ENCODE peak calls at places on chromosomes 6 and 20, in nine cellular contexts. T, M, J, L, U, Y, A, C and K are unnamed samples.

GRCh38 chr6:15621203-15622044 is 41.4 kb downstream of the DTNBP1 start:
- DNase-seq in A (peak), Y (peak), J (no peak), C (no peak), U (peak), M (no peak), L (peak), T (no peak), K (no peak)

GRCh38 chr6:22153384-22154158 is 143.3 kb downstream of the PRL start:
- DNase-seq in C (no peak), U (no peak), A (no peak), T (peak), M (no peak), Y (no peak), L (no peak), J (no peak), K (peak)

GRCh38 chr6:88983532-88983931 is 20.1 kb upstream of the RNGTT start:
- DNase-seq in C (peak), A (peak), T (peak), L (no peak), J (no peak), U (no peak), M (peak), Y (peak), K (no peak)

GRCh38 chr6:32195902-32196681 is 3.6 kb upstream of the GPSM3 start:
- DNase-seq in T (peak), A (peak), U (peak), Y (peak), J (peak), M (peak), L (peak), C (peak), K (peak)

GRCh38 chr6:16851044-16851540 is 89.8 kb upstream of the ATXN1 start:
- DNase-seq in M (no peak), T (no peak), A (no peak), U (no peak), L (no peak), Y (no peak), J (no peak), C (no peak), K (no peak)

GRCh38 chr6:79269877-79270276 is 35.4 kb upstream of the HMGN3 start:
- DNase-seq in A (peak), M (peak), U (peak), T (peak), C (peak), Y (peak), L (no peak), J (no peak), K (no peak)

GRCh38 chr6:20213271-20213798 is 1.1 kb upstream of the MBOAT1 start:
- DNase-seq in Y (no peak), J (no peak), L (no peak), A (no peak), T (peak), M (no peak), U (peak), C (no peak), K (no peak)

GRCh38 chr20:33503564-33503963 is 13.7 kb downstream of the CBFA2T2 start:
- DNase-seq in M (no peak), J (no peak), A (no peak), U (no peak), C (no peak), L (no peak), T (no peak), Y (no peak), K (no peak)

GRCh38 chr6:129317931-129318820 is 391.8 kb downstream of the ARHGAP18 start:
- DNase-seq in J (no peak), T (peak), L (no peak), A (peak), Y (peak), M (peak), C (peak), U (no peak), K (no peak)

GRCh38 chr20:38021373-38021772 is 11.9 kb downstream of the TTI1 start:
- DNase-seq in L (no peak), U (no peak), T (no peak), Y (no peak), C (no peak), J (no peak), A (peak), M (no peak), K (no peak)

GRCh38 chr6:151289399-151290007 is 49.7 kb downstream of the AKAP12 start:
- DNase-seq in T (no peak), M (no peak), Y (no peak), J (no peak), U (no peak), C (peak), L (no peak), A (no peak), K (no peak)

GRCh38 chr20:44849712-44850111 is 35.8 kb upstream of the YWHAB start:
- DNase-seq in M (no peak), Y (peak), J (no peak), T (no peak), L (no peak), C (no peak), A (no peak), U (no peak), K (no peak)

GRCh38 chr6:7241160-7241559 is 71.8 kb downstream of the SSR1 start:
- DNase-seq in A (no peak), L (no peak), Y (no peak), T (no peak), U (no peak), J (no peak), M (no peak), C (no peak), K (no peak)

GRCh38 chr6:139109558-139109957 is 25.3 kb upstream of the HECA start:
- DNase-seq in L (peak), M (no peak), A (peak), C (no peak), Y (peak), T (peak), J (no peak), U (no peak), K (no peak)

GRCh38 chr6:84801250-84801649 is 36.9 kb upstream of the TBX18 start:
- DNase-seq in C (no peak), T (no peak), M (no peak), L (no peak), J (no peak), U (no peak), Y (no peak), A (peak), K (no peak)

GRCh38 chr6:80610821-80611220 is 504.4 kb downstream of the BCKDHB start:
- DNase-seq in J (no peak), Y (no peak), C (peak), U (no peak), M (peak), T (peak), L (no peak), A (peak), K (no peak)

GRCh38 chr6:121748376-121748775 is 312.9 kb downstream of the GJA1 start:
- DNase-seq in T (peak), M (peak), C (peak), J (no peak), L (no peak), U (no peak), Y (peak), A (peak), K (no peak)

GRCh38 chr6:37878150-37878710 is 58.7 kb downstream of the ZFAND3 start:
- DNase-seq in J (no peak), M (no peak), T (no peak), Y (no peak), C (peak), A (no peak), L (no peak), U (no peak), K (no peak)

GRCh38 chr20:51811040-51811351 is 8.7 kb upstream of the SALL4 start:
- DNase-seq in L (no peak), A (peak), M (no peak), T (peak), Y (no peak), C (no peak), J (no peak), U (no peak), K (peak)

GRCh38 chr6:136225496-136225895 is 24.6 kb downstream of the MTFR2 start:
- DNase-seq in U (no peak), Y (peak), C (no peak), A (peak), J (peak), T (no peak), L (no peak), M (no peak), K (no peak)

GRCh38 chr6:133408543-133408942 is 167.4 kb downstream of the EYA4 start:
- DNase-seq in T (peak), M (no peak), J (no peak), L (no peak), Y (no peak), C (peak), U (no peak), A (peak), K (no peak)

GRCh38 chr20:3420211-3420707 is 12.8 kb upstream of the DNAAF9 start:
- DNase-seq in C (no peak), J (peak), A (peak), T (peak), M (peak), L (no peak), U (no peak), Y (no peak), K (no peak)

GRCh38 chr6:159084493-159085091 is 39.8 kb upstream of the TAGAP start:
- DNase-seq in L (no peak), U (no peak), T (peak), M (peak), Y (peak), A (peak), J (no peak), C (peak), K (no peak)

GRCh38 chr6:391559-392440 is at the start of gene IRF4:
- DNase-seq in J (peak), A (peak), T (no peak), L (no peak), M (no peak), C (no peak), Y (peak), U (no peak), K (no peak)

GRCh38 chr6:157143171-157143884 is 180.0 kb downstream of the TMEM242 start:
- DNase-seq in L (peak), A (peak), J (no peak), U (no peak), Y (no peak), M (peak), C (peak), T (peak), K (peak)
- H3K4me3 ChIP-seq in L (no peak), A (no peak), J (no peak), U (no peak), Y (no peak), M (no peak), C (no peak), T (peak), K (peak)

DNA sequence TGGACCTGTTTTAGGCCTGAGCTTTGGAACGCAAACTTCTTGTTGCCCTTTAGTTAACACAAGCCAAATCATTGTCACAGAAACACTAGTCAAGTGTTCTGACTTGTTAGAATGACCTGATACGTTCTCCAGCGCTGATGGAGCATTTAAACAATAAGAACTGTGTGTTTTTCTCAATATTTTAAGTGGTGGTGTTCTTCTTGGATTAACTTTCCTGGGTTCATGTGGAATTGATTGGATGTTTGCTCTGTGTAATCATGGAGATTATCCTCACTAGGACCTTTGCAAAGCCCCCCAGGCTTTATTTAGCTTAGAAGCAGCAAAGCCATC is 1.6 kb downstream of the LRRC1 start:
- DNase-seq in C (no peak), U (no peak), Y (no peak), L (no peak), T (no peak), J (no peak), A (no peak), M (no peak), K (no peak)
- H3K4me3 ChIP-seq in C (peak), U (no peak), Y (no peak), L (peak), T (peak), J (peak), A (peak), M (peak), K (peak)

GRCh38 chr6:27805347-27805746 is 106.8 kb downstream of the OR2B2 start:
- DNase-seq in A (no peak), Y (no peak), J (no peak), T (no peak), L (no peak), U (no peak), C (no peak), M (no peak), K (no peak)
- H3K4me3 ChIP-seq in A (no peak), Y (no peak), J (no peak), T (no peak), L (no peak), U (no peak), C (no peak), M (no peak), K (no peak)

GRCh38 chr6:27834384-27834783 is 77.8 kb downstream of the OR2B2 start:
- DNase-seq in U (no peak), Y (no peak), M (no peak), L (no peak), J (no peak), T (no peak), A (no peak), C (no peak), K (no peak)

GRCh38 chr6:27836783-27837635 is 75.2 kb downstream of the OR2B2 start:
- DNase-seq in L (no peak), M (peak), A (peak), U (peak), C (peak), Y (peak), J (peak), T (peak), K (no peak)

GRCh38 chr6:27837636-27838512 is 74.3 kb downstream of the OR2B2 start:
- DNase-seq in J (peak), Y (peak), U (peak), T (peak), A (peak), M (peak), L (peak), C (peak), K (peak)

GRCh38 chr6:27836080-27836782 is 76.0 kb downstream of the OR2B2 start:
- DNase-seq in M (no peak), L (no peak), T (no peak), Y (no peak), U (no peak), A (no peak), J (no peak), C (no peak), K (no peak)

DNA sequence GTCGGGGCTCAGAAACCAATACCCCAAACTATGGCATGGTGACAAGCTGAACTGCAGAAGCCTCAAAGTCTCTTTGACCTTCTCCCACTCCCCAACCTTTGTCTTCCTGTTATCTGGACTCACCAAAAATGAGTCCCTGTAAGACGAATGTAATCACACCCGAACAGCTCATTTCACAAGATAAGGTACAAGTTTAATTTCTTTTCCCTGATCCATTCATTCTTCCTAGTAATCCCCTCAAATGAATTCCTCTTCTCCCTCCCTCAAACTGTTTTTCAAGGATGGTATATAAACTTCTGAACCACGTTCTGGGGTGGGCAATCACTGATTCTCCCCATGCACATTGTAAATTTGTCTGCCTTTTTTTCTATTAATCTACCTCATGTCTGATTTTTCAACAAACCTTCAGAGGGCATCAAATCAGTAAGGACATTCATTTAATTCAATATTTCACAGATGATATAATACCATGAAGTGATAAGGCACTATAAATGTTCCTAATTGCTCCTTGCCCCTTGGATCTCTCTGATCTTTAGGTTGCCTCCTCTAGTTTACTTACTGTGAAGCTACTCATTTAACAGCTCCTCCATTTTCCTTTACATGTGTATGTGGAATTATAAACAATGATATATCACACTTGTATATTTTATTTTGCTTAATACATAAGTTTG is 77.2 kb downstream of the OR2B2 start:
- DNase-seq in M (no peak), U (peak), C (no peak), Y (peak), J (no peak), A (no peak), T (no peak), L (no peak), K (no peak)
- H3K4me3 ChIP-seq in M (no peak), U (peak), C (no peak), Y (no peak), J (no peak), A (no peak), T (peak), L (no peak), K (no peak)

GRCh38 chr6:28907394-28907793 is 16.4 kb downstream of the TRIM27 start:
- DNase-seq in M (peak), U (no peak), Y (no peak), L (no peak), T (peak), C (peak), J (no peak), A (peak), K (peak)

GRCh38 chr6:28914941-28915340 is 8.8 kb downstream of the TRIM27 start:
- DNase-seq in A (no peak), Y (no peak), L (no peak), T (peak), C (peak), M (no peak), U (no peak), J (no peak), K (no peak)

GRCh38 chr6:28906674-28907073 is 17.1 kb downstream of the TRIM27 start:
- DNase-seq in A (no peak), Y (no peak), J (no peak), M (no peak), T (no peak), C (no peak), U (no peak), L (no peak), K (no peak)

GRCh38 chr6:28910901-28911680 is 12.7 kb downstream of the TRIM27 start:
- DNase-seq in M (no peak), C (no peak), A (peak), Y (no peak), U (no peak), J (no peak), L (no peak), T (no peak), K (no peak)
- H3K4me3 ChIP-seq in M (no peak), C (no peak), A (no peak), Y (no peak), U (no peak), J (no peak), L (no peak), T (no peak), K (no peak)

GRCh38 chr6:28589952-28590340 is 64.3 kb downstream of the GPX5 start:
- DNase-seq in U (no peak), T (no peak), A (no peak), M (no peak), J (no peak), Y (peak), C (no peak), L (no peak), K (no peak)
- H3K4me3 ChIP-seq in U (no peak), T (peak), A (peak), M (peak), J (no peak), Y (peak), C (peak), L (no peak), K (peak)

DNA sequence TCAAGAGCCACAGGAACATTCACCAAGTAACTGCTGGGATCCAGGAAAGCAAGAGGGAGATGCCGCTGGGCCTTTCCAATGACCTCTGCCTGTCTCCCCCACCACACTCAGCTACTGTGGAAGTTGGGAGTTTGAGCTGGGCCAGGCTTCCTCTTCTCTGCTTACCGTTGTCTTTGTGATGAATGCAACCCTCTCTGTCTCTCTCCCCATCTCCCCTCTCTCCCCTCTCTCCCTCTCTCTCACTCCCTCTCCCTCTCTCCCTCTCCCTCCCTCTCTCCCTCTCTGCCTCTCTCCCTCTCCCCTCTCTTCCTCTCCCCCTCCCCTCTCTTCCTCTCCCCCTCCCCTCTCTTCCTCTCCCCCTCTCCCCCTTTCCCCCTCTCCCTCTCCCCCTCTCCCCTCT is 54.8 kb downstream of the EDN3 start:
- DNase-seq in T (no peak), Y (no peak), C (no peak), J (no peak), U (no peak), A (no peak), L (no peak), M (no peak), K (no peak)
- H3K4me3 ChIP-seq in T (no peak), Y (no peak), C (no peak), J (no peak), U (no peak), A (no peak), L (no peak), M (no peak), K (no peak)

DNA sequence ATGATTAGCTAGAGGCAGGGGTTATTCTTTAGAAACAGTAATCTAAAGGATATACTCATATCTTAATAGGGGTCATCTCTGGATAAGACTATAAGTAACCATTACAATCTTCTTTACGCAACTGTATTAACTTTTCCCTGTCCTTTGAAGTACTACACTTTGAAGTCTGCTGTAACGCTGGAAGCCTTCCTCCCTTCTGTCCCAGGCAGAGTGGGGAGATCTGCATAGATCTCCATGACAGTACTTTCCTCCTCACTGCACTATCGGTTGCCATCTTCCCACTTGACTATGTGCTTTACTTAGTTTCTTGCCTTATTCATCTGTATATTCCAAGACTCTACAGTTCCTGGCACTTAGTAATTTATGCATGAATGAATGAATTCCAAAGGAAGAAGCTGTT is 20.0 kb downstream of the SLC35B3 start:
- DNase-seq in A (no peak), L (no peak), M (no peak), C (no peak), J (no peak), Y (no peak), T (no peak), U (no peak), K (no peak)
- H3K4me3 ChIP-seq in A (no peak), L (no peak), M (no peak), C (no peak), J (no peak), Y (no peak), T (no peak), U (no peak), K (no peak)

GRCh38 chr20:48825551-48825885 is 2.3 kb downstream of the PREX1 start:
- DNase-seq in Y (no peak), M (no peak), C (no peak), L (no peak), J (no peak), A (no peak), U (no peak), T (no peak), K (no peak)
- H3K4me3 ChIP-seq in Y (peak), M (no peak), C (no peak), L (peak), J (peak), A (no peak), U (no peak), T (no peak), K (no peak)

GRCh38 chr20:32285621-32286334 is 8.3 kb downstream of the KIF3B start:
- DNase-seq in J (peak), M (no peak), L (no peak), T (peak), C (peak), A (peak), Y (no peak), U (peak), K (no peak)
- H3K4me3 ChIP-seq in J (peak), M (no peak), L (peak), T (no peak), C (no peak), A (no peak), Y (no peak), U (no peak), K (no peak)